ENCODE peak calls at places on chromosomes 1 and 21, in ten cellular contexts. R, L, B, O, Q, K, V, M, E and P are unnamed samples. For H3K4me1, the result is how much of the 10 kb centered on the place peaks cover.

GRCh38 chr1:171441278-171441677 is 44.1 kb upstream of the PRRC2C start:
- DNase-seq in M (no peak), K (no peak), Q (peak), O (no peak), R (no peak), L (peak), V (no peak), E (no peak), B (peak), P (no peak)

GRCh38 chr1:42936309-42937078 is 22.2 kb downstream of the SLC2A1 start:
- DNase-seq in E (peak), V (peak), K (no peak), R (peak), L (peak), M (peak), O (peak), B (peak), Q (no peak), P (no peak)

GRCh38 chr1:32992489-32993214 is 28.0 kb upstream of the RNF19B start:
- DNase-seq in V (peak), E (peak), K (peak), L (peak), O (peak), R (peak), B (peak), M (no peak), Q (no peak), P (peak)

GRCh38 chr1:228272331-228272791 is 64.5 kb downstream of the OBSCN start:
- DNase-seq in B (no peak), L (no peak), V (no peak), O (no peak), K (peak), M (no peak), Q (no peak), R (no peak), E (no peak), P (no peak)

GRCh38 chr1:119662034-119662437 is 14.0 kb upstream of the ZNF697 start:
- DNase-seq in R (no peak), K (no peak), M (no peak), L (no peak), V (peak), E (no peak), Q (no peak), O (no peak), B (no peak), P (no peak)

GRCh38 chr1:149936076-149936991 is at the start of gene MTMR11:
- DNase-seq in Q (no peak), V (peak), K (peak), R (no peak), M (peak), L (peak), O (no peak), B (peak), E (no peak), P (peak)

GRCh38 chr1:87335175-87335992 is 6.7 kb downstream of the LMO4 start:
- DNase-seq in R (peak), B (peak), K (peak), L (peak), O (peak), E (peak), V (peak), M (peak), Q (no peak), P (peak)

GRCh38 chr1:89525169-89525855 is 683 bp downstream of the LRRC8B start:
- DNase-seq in V (no peak), O (no peak), M (no peak), R (peak), B (peak), L (peak), Q (no peak), K (peak), E (peak), P (no peak)

GRCh38 chr1:57987507-57987906 is 559.0 kb downstream of the OMA1 start:
- DNase-seq in E (no peak), M (no peak), R (no peak), Q (no peak), K (no peak), L (no peak), B (no peak), V (no peak), O (no peak), P (no peak)

GRCh38 chr1:93061895-93062792 is 16.9 kb upstream of the MTF2 start:
- DNase-seq in L (peak), R (peak), V (peak), O (no peak), B (peak), K (no peak), Q (no peak), E (no peak), M (no peak), P (no peak)

GRCh38 chr21:39843916-39844315 is 23.3 kb upstream of the PCP4 start:
- DNase-seq in K (no peak), O (no peak), L (no peak), Q (no peak), B (no peak), E (no peak), M (no peak), V (no peak), R (no peak), P (no peak)

GRCh38 chr1:235075121-235075954 is 53.3 kb downstream of the TOMM20 start:
- DNase-seq in Q (no peak), B (peak), E (peak), O (peak), M (peak), L (peak), V (peak), R (peak), K (peak), P (peak)

GRCh38 chr1:8590696-8591351 is 226.6 kb downstream of the RERE start:
- DNase-seq in E (no peak), B (no peak), K (no peak), M (no peak), V (no peak), L (no peak), O (no peak), R (no peak), Q (no peak), P (no peak)

GRCh38 chr1:156476501-156477298 is 23.9 kb downstream of the MEF2D start:
- DNase-seq in R (no peak), E (no peak), V (no peak), B (peak), K (no peak), O (no peak), M (peak), L (peak), Q (no peak), P (no peak)

GRCh38 chr1:151596166-151596933 is 15.5 kb upstream of the SNX27 start:
- DNase-seq in L (peak), Q (no peak), B (peak), K (no peak), R (no peak), O (no peak), V (no peak), M (no peak), E (no peak), P (no peak)

GRCh38 chr1:182484531-182485257 is 34.7 kb downstream of the RGSL1 start:
- DNase-seq in O (no peak), Q (peak), B (no peak), M (no peak), E (no peak), L (peak), R (no peak), K (no peak), V (no peak), P (no peak)

GRCh38 chr1:197200468-197200899 is 54.0 kb upstream of the ASPM start:
- DNase-seq in K (peak), B (peak), Q (no peak), E (no peak), O (no peak), L (peak), V (no peak), R (peak), M (no peak), P (no peak)

GRCh38 chr1:114310771-114311251 is 157.1 kb upstream of the SYT6 start:
- DNase-seq in E (no peak), O (no peak), K (peak), L (no peak), M (peak), B (peak), R (no peak), Q (no peak), V (no peak), P (no peak)

GRCh38 chr1:156337052-156337887 is 822 bp downstream of the CCT3 start:
- DNase-seq in E (no peak), R (no peak), L (peak), M (no peak), O (no peak), Q (no peak), B (peak), V (no peak), K (no peak), P (no peak)

GRCh38 chr1:44646276-44646675 is 28.0 kb downstream of the TMEM53 start:
- DNase-seq in L (no peak), E (no peak), O (no peak), K (no peak), Q (no peak), V (peak), R (no peak), B (peak), M (no peak), P (no peak)

GRCh38 chr1:242723044-242723742 is 198.7 kb upstream of the PLD5 start:
- DNase-seq in V (no peak), B (no peak), R (no peak), O (no peak), Q (no peak), K (no peak), E (no peak), L (no peak), M (no peak), P (no peak)

GRCh38 chr1:245825128-245825901 is 670.5 kb downstream of the KIF26B start:
- DNase-seq in O (no peak), B (peak), L (no peak), M (no peak), Q (no peak), E (no peak), V (no peak), R (no peak), K (peak), P (no peak)

GRCh38 chr1:44442791-44443190 is 37.7 kb downstream of the RNF220 start:
- DNase-seq in E (no peak), Q (no peak), K (no peak), L (no peak), V (no peak), M (no peak), R (no peak), B (no peak), O (no peak), P (no peak)

GRCh38 chr1:108817016-108817415 is 39.9 kb downstream of the AKNAD1 start:
- DNase-seq in V (peak), B (peak), E (no peak), K (peak), Q (no peak), R (no peak), M (no peak), L (peak), O (no peak), P (no peak)

GRCh38 chr1:53135735-53136114 is 6.7 kb downstream of the SLC1A7 start:
- DNase-seq in R (peak), E (no peak), M (no peak), L (no peak), Q (no peak), K (no peak), O (peak), B (peak), V (peak), P (no peak)

DNA sequence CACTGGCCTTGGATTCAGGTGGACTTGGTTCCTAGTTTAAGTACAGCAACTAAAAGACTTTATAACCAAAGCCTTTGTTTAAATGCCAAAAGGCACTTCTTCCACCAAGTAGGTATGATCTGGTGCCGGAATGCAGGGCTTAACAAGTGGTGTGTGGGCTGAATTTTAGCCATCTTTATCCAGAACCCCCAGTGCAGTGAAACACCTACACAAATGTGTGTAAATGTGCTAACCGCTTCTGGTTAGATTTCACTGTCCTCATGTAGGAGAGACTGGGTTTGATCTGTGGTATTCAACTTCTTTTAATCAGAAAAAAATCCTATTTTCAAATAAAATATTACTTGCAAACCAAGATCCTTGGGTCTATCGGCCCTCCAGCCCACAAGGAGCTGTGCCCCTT is 10.3 kb downstream of the SLAMF1 start:
- DNase-seq in L (no peak), Q (no peak), B (no peak), O (no peak), M (no peak), R (no peak), K (no peak), E (no peak), V (no peak), P (no peak)
- H3K4me1 ChIP-seq in L (under half), Q (under half), B (under half), O (under half), M (under half), R (half or more), K (under half), E (under half), V (under half), P (under half)

DNA sequence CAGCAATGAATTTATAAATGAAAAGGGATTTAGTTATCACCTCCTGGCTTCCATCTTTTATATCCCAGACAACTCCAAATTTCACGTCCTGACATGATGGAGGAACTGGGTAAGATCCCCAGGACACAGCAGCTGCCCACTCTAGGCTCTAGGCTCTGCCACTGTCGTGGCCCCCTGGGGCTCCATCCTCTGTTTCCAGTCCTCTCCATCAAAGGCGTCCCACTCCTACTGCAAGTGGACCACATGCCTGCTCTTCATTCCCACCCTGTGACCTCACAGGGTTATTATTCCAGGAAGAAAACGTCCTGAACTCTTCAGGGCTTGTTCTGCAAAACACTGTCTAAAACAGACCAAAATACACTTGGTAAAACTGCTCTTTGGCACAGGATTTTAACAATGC is 11.9 kb downstream of the URB1 start:
- DNase-seq in K (no peak), Q (no peak), E (no peak), L (no peak), V (no peak), O (no peak), R (no peak), M (no peak), B (peak), P (no peak)
- H3K27ac ChIP-seq in K (no peak), Q (no peak), E (no peak), L (no peak), V (no peak), O (no peak), R (no peak), M (no peak), B (no peak), P (no peak)

GRCh38 chr1:154337253-154337894 is 12.0 kb downstream of the ATP8B2 start:
- DNase-seq in B (no peak), E (no peak), R (no peak), M (no peak), Q (no peak), K (no peak), L (no peak), V (no peak), O (no peak), P (no peak)

GRCh38 chr1:154334647-154335350 is 9.5 kb downstream of the ATP8B2 start:
- DNase-seq in E (peak), V (peak), M (peak), Q (no peak), B (peak), O (peak), R (peak), L (peak), K (peak), P (peak)

GRCh38 chr1:154338875-154339274 is 13.6 kb downstream of the ATP8B2 start:
- DNase-seq in R (no peak), B (no peak), M (no peak), Q (no peak), V (no peak), O (no peak), L (no peak), K (no peak), E (no peak), P (no peak)

GRCh38 chr1:154330669-154331068 is 5.3 kb downstream of the ATP8B2 start:
- DNase-seq in M (no peak), R (no peak), V (no peak), E (no peak), L (no peak), K (no peak), O (no peak), Q (no peak), B (no peak), P (no peak)

DNA sequence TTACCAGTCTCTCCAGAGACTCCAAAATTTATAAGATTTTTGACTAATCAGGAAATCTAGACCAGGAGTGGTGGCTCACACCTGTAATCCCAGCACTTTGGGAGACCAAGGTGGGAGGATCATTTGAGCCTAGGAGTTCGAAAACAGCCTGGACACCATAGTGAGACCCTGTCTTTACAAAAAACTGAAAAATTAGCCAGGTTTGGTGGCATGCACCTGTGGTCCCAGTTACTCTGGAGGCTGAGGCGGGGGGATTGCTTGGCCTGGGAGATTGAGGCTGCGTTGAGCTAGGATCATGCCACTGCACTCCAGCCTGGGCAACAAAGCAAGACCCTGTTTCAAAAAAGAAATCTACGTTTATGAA is 10.0 kb downstream of the ATP8B2 start:
- DNase-seq in O (no peak), E (no peak), L (no peak), M (no peak), K (no peak), Q (no peak), V (no peak), B (no peak), R (no peak), P (no peak)
- TF ChIP-seq CTCF in O (no peak), E (peak), L (no peak), M (no peak), K (peak), Q (peak), V (no peak), B (no peak), R (peak), P (no peak)

DNA sequence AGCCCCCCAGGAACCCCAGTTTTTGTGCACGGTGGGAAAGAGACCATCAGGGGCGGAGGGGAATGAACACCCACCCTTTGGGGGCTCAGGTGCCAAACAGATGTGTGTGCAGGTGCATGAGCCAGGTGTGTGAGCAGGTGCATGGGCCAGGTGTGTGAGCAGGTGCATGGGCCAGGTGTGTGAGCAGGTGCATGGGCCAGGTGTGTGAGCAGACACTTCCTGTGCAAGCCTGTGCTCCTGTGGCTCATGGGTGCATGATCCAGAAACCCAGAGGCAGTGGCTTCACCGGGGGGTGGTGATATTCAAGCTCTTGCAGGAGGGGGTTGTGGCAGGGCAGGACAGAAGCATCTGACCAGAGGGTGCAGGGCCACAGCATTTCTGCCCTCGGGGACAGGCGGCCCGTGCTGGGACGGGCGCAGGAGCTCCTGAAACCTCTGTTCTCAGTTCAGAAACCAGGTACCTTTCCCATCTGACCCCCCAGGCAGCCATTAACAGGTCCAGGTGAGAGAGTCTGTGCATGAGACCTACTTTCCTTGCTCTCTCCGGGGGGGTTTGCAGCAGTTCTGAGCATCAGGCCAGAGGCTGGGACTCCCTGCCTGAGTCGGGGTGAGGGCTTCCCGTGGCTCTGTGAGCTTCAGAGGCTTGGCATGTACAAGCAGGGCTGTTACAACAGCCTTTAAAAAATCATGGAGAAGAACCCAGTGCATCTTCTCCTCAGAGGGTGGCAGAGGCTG is 29.1 kb downstream of the COL18A1 start:
- DNase-seq in K (no peak), L (no peak), B (no peak), E (no peak), R (no peak), O (no peak), M (no peak), V (no peak), Q (no peak), P (no peak)
- H3K4me1 ChIP-seq in K (under half), L (under half), B (under half), E (under half), R (under half), O (under half), M (under half), V (under half), Q (half or more), P (half or more)

GRCh38 chr1:12450090-12450764 is 167.8 kb downstream of the DHRS3 start:
- DNase-seq in K (no peak), Q (no peak), O (no peak), V (no peak), B (no peak), M (no peak), E (peak), R (no peak), L (no peak), P (no peak)
- H3K27ac ChIP-seq in K (peak), Q (peak), O (peak), V (peak), B (no peak), M (no peak), E (peak), R (peak), L (no peak), P (peak)

GRCh38 chr1:165827199-165828102 is at the start of gene UCK2:
- DNase-seq in M (peak), B (peak), E (peak), R (peak), L (peak), Q (no peak), O (peak), K (peak), V (peak), P (peak)
- TF ChIP-seq CTCF in M (no peak), B (no peak), E (peak), R (no peak), L (peak), Q (peak), O (no peak), K (peak), V (no peak), P (no peak)

GRCh38 chr21:35226960-35227741 is 178.0 kb upstream of the RUNX1 start:
- DNase-seq in O (no peak), K (no peak), B (no peak), E (no peak), Q (no peak), V (peak), M (no peak), R (peak), L (no peak), P (no peak)
- H3K4me1 ChIP-seq in O (under half), K (under half), B (under half), E (under half), Q (under half), V (under half), M (under half), R (under half), L (under half), P (under half)

GRCh38 chr1:193321242-193321842 is 134.9 kb upstream of the B3GALT2 start:
- DNase-seq in Q (no peak), O (no peak), K (no peak), E (no peak), L (no peak), V (no peak), R (no peak), M (no peak), B (peak), P (no peak)

GRCh38 chr1:193320281-193320680 is 133.9 kb upstream of the B3GALT2 start:
- DNase-seq in M (no peak), B (no peak), K (no peak), Q (no peak), O (no peak), E (no peak), L (peak), R (no peak), V (no peak), P (no peak)

GRCh38 chr1:193325771-193326170 is 139.4 kb upstream of the B3GALT2 start:
- DNase-seq in M (no peak), E (no peak), O (no peak), V (no peak), R (no peak), B (peak), Q (no peak), K (no peak), L (peak), P (no peak)

GRCh38 chr1:193325042-193325441 is 138.6 kb upstream of the B3GALT2 start:
- DNase-seq in L (peak), B (no peak), V (no peak), E (no peak), M (no peak), K (no peak), R (no peak), Q (no peak), O (no peak), P (no peak)

GRCh38 chr1:193322218-193322617 is 135.8 kb upstream of the B3GALT2 start:
- DNase-seq in L (peak), B (peak), Q (no peak), M (no peak), K (no peak), E (no peak), V (no peak), R (no peak), O (no peak), P (no peak)
- H3K27ac ChIP-seq in L (peak), B (peak), Q (no peak), M (no peak), K (no peak), E (no peak), V (no peak), R (no peak), O (no peak), P (no peak)